ENCODE peak calls at places on chromosome 1, in nine cellular contexts. W is mesendoderm, A is tibial artery, G is right atrium auricular region, F is GM23248, C is Panc1, M is HCT116, U is thoracic aorta, V is heart left ventricle. J is an unnamed sample. For H3K4me1 and H3K27me3, the result is how much of the 10 kb centered on the place peaks cover.

GRCh38 chr1:241918879-241919278 is 38.7 kb upstream of the BECN2 start:
- DNase-seq in G (no peak), U (peak), V (no peak), W (no peak), C (no peak), M (no peak), F (peak), A (no peak), J (no peak)

GRCh38 chr1:1827089-1827433 is 48.8 kb upstream of the NADK start:
- DNase-seq in M (no peak), W (peak), G (no peak), V (no peak), A (no peak), F (peak), C (no peak), U (no peak), J (no peak)

GRCh38 chr1:167561753-167562152 is 8.2 kb upstream of the CREG1 start:
- DNase-seq in A (no peak), F (no peak), V (no peak), U (no peak), M (no peak), C (no peak), G (no peak), W (no peak), J (no peak)

GRCh38 chr1:85836736-85837135 is 128.5 kb upstream of the ZNHIT6 start:
- DNase-seq in M (no peak), C (no peak), U (no peak), A (no peak), F (no peak), V (no peak), G (no peak), W (no peak), J (no peak)

GRCh38 chr1:221704291-221704690 is 37.6 kb downstream of the DUSP10 start:
- DNase-seq in M (no peak), W (no peak), G (no peak), F (peak), C (no peak), V (no peak), U (no peak), A (no peak), J (no peak)

GRCh38 chr1:35079003-35079930 is at the start of gene ZMYM1:
- DNase-seq in U (peak), C (peak), V (peak), W (peak), M (peak), G (peak), F (peak), A (peak), J (peak)

GRCh38 chr1:39160703-39161102 is 43.8 kb upstream of the MACF1 start:
- DNase-seq in V (no peak), A (no peak), W (no peak), C (no peak), U (no peak), F (peak), G (no peak), M (no peak), J (no peak)

GRCh38 chr1:218347713-218348627 is 2.8 kb downstream of the TGFB2 start:
- DNase-seq in C (no peak), F (peak), M (no peak), U (no peak), G (no peak), W (peak), A (no peak), V (no peak), J (no peak)

GRCh38 chr1:244391761-244392160 is 59.9 kb downstream of the ADSS2 start:
- DNase-seq in C (no peak), M (no peak), A (no peak), G (no peak), W (peak), V (no peak), U (no peak), F (peak), J (no peak)

GRCh38 chr1:232038704-232039103 is 412.1 kb downstream of the DISC1 start:
- DNase-seq in M (no peak), F (peak), C (no peak), A (no peak), G (no peak), U (no peak), W (no peak), V (peak), J (no peak)

GRCh38 chr1:37305841-37306240 is 168.5 kb upstream of the ZC3H12A start:
- DNase-seq in F (no peak), M (no peak), A (no peak), V (no peak), C (no peak), G (no peak), U (no peak), W (no peak), J (no peak)

GRCh38 chr1:112395261-112395831 is 668 bp upstream of the CTTNBP2NL start:
- DNase-seq in A (no peak), G (no peak), F (no peak), C (no peak), U (no peak), V (no peak), W (peak), M (no peak), J (no peak)

GRCh38 chr1:245060684-245061374 is 94.0 kb upstream of the KIF26B start:
- DNase-seq in V (no peak), U (no peak), C (no peak), W (no peak), A (no peak), G (no peak), M (no peak), F (no peak), J (no peak)

GRCh38 chr1:168709407-168709891 is 19.6 kb downstream of the DPT start:
- DNase-seq in M (no peak), V (peak), C (no peak), W (peak), G (no peak), F (peak), U (no peak), A (no peak), J (no peak)

GRCh38 chr1:206583461-206584264 is 28.6 kb downstream of the EIF2D start:
- DNase-seq in F (peak), G (peak), U (peak), C (peak), W (peak), V (peak), M (peak), A (peak), J (peak)

GRCh38 chr1:40256401-40257084 is 1.5 kb upstream of the ZMPSTE24 start:
- DNase-seq in F (peak), V (no peak), C (no peak), A (no peak), U (no peak), G (no peak), W (no peak), M (no peak), J (no peak)

GRCh38 chr1:150804671-150805070 is 3.4 kb downstream of the CTSK start:
- DNase-seq in V (no peak), M (no peak), A (no peak), F (no peak), U (no peak), C (no peak), G (no peak), W (no peak), J (no peak)

GRCh38 chr1:100713636-100714035 is 5.9 kb upstream of the VCAM1 start:
- DNase-seq in G (no peak), C (no peak), A (no peak), U (no peak), M (no peak), F (no peak), V (no peak), W (no peak), J (no peak)

GRCh38 chr1:43691871-43692815 is 15.2 kb upstream of the ST3GAL3 start:
- DNase-seq in M (no peak), A (no peak), G (no peak), U (no peak), W (no peak), F (no peak), V (no peak), C (no peak), J (no peak)

DNA sequence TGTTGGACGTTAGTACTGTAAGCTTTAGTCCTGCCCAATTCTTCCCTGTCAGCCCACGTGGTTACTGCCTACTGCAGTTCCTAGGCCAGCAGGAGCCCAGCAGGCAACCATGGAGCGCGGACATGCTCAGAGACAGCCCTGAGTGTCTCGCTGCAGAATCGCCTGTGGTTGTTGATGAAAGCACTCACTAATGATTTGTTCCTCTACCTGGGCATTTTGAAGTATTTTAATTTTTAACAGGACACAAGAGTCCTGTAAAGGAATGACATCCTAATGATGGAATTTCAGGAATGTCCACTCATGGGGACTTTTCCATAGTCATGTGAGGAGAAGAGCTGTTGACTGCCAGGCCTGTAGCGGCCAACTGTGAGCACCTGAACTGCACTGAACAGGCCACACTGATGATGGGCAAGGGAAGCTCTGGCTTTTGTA is 44.1 kb downstream of the PGBD5 start:
- DNase-seq in M (no peak), W (peak), A (no peak), F (peak), C (no peak), G (no peak), U (no peak), V (no peak), J (peak)
- H3K4me1 ChIP-seq in M (under half), W (under half), A (under half), F (under half), C (under half), G (under half), U (under half), V (under half), J (under half)

DNA sequence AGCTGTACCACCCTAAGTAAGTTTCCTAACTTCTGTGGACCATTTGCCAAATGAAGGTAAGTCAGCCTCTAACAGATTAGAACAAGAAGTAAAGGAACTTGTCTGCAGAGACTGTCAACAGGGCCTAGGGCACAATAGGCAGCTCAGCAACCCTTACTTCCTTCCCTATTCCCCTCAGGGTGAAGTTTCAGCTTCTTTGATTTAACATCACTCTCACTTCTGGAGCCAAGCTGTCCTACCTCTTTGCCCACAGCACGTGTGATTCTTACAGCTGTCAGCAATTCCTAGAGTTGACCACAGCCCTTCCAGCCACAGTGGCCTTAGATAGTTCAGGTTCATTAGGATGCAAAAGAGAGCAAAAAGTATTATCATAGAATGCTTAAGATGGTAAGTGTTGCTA is 7.6 kb upstream of the EIF4G3 start:
- DNase-seq in V (no peak), M (no peak), W (no peak), C (no peak), F (no peak), U (no peak), A (no peak), G (no peak), J (no peak)
- H3K27me3 ChIP-seq in V (under half), M (under half), W (under half), C (under half), F (under half), U (under half), A (under half), G (under half), J (under half)

GRCh38 chr1:50978852-50979781 is 9.1 kb downstream of the CDKN2C start:
- DNase-seq in M (no peak), A (no peak), U (no peak), F (no peak), V (no peak), C (no peak), W (peak), G (no peak), J (no peak)
- H3K4me3 ChIP-seq in M (peak), A (peak), U (peak), F (peak), V (peak), C (peak), W (no peak), G (peak), J (no peak)

DNA sequence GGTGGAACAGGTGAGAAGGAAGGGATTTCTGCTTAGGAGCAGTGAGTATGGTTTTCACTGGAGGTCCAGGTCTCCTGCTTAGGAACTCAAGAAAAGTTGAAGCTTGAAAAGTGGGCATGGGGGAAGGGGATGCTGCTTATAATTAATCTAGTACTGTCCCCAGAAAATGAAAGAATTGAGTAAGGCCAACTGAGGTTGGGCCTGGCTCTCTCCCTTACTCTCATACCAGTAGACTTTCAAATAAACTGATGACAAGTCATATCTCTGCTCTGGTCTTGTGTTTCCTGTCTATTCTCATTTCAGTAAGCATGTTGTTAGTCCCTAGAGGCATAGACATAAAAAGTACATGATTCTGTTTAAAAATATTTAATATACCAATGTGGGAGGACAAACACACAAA is 26.4 kb downstream of the CD48 start:
- DNase-seq in A (no peak), F (no peak), C (no peak), W (no peak), M (no peak), V (no peak), G (no peak), U (no peak), J (no peak)
- H3K4me1 ChIP-seq in A (under half), F (under half), C (under half), W (under half), M (under half), V (half or more), G (under half), U (under half), J (under half)

DNA sequence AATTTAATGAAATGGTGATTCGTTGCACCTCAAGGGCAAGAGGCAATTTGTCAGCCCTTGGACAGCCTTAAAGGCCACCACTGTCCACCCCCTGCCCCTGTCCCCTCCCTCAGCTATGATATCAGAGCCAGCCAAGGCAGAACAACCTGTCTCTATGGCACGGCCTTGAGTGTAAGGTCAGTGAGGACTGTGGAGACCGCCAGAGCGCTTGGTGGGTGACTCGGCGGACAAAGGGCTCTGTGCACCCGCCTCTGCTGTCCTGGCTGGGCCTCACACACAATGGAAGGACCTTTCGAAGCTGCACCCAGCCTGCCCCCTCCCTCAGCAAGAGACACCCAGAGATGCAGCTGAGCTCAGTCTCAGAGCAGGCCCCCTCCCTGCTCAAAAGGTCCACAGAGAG is 50.6 kb downstream of the SDC3 start:
- DNase-seq in V (no peak), U (no peak), G (no peak), F (no peak), A (no peak), C (no peak), W (no peak), M (no peak), J (no peak)
- H3K27me3 ChIP-seq in V (under half), U (under half), G (under half), F (under half), A (under half), C (under half), W (under half), M (under half), J (under half)

DNA sequence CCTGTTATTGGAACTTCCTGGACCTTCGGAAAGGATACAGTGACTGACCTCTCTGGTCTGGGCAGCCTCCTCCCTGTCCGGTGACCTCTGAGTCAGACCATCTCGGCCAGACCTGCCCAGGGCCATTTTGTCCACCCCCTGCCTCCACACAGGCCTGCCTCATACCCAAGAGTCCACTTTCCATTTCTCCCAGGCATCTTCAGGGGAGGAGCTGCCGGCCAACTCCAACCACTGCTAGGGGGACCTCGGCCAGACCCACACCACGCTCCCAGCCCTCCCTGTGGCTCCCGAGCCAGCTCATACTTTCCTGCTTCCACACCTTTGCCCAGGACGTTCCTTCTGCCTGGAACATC is 29.5 kb upstream of the RUNX3 start:
- DNase-seq in M (no peak), V (no peak), W (no peak), F (no peak), G (no peak), C (no peak), A (no peak), U (no peak), J (no peak)
- H3K4me3 ChIP-seq in M (no peak), V (no peak), W (no peak), F (no peak), G (no peak), C (no peak), A (no peak), U (no peak), J (no peak)